ENCODE peak calls at places on chromosomes 16 and 17, in ten cellular contexts. D, C, T, M, F, E, Z, Y, X and S are unnamed samples.

GRCh38 chr16:19810817-19811731 is 73.6 kb downstream of the GPRC5B start:
- DNase-seq in Y (no peak), X (no peak), D (no peak), E (no peak), T (peak; percentile 98), C (no peak), F (no peak), Z (peak; percentile 96), M (no peak), S (no peak)

GRCh38 chr17:67026341-67026740 is 18.0 kb upstream of the CACNG1 start:
- DNase-seq in M (no peak), C (no peak), Z (no peak), T (no peak), Y (no peak), X (no peak), F (no peak), E (no peak), D (no peak), S (no peak)

GRCh38 chr17:7842380-7842949 is 8.4 kb downstream of the KDM6B start:
- DNase-seq in Y (peak; percentile 97), M (no peak), X (no peak), F (peak; percentile 73), C (peak; percentile 96), E (peak; percentile 85), D (peak; percentile 66), Z (peak; percentile 97), T (peak; percentile 61), S (peak; percentile 92)

GRCh38 chr17:27423651-27424050 is 32.6 kb upstream of the KSR1 start:
- DNase-seq in F (no peak), E (no peak), Z (peak; percentile 41), D (no peak), T (no peak), C (no peak), M (no peak), X (no peak), Y (no peak), S (peak; percentile 33)

GRCh38 chr17:45436625-45437460 is 4.2 kb upstream of the ARHGAP27 start:
- DNase-seq in T (no peak), D (no peak), E (no peak), C (no peak), F (no peak), Z (no peak), X (no peak), M (no peak), Y (no peak), S (no peak)

GRCh38 chr16:80273635-80274538 is 266.9 kb upstream of the DYNLRB2 start:
- DNase-seq in F (no peak), Y (no peak), C (no peak), M (no peak), Z (peak; percentile 75), T (no peak), E (no peak), D (no peak), X (no peak), S (no peak)

GRCh38 chr16:71408536-71408935 is 33.3 kb downstream of the TLE7 start:
- DNase-seq in X (no peak), Z (no peak), Y (no peak), T (no peak), M (no peak), D (no peak), C (no peak), E (no peak), F (no peak), S (no peak)

GRCh38 chr16:81071816-81072215 is 5.2 kb downstream of the C16orf46 start:
- DNase-seq in F (no peak), T (peak; percentile 76), D (no peak), X (no peak), M (no peak), Z (peak; percentile 67), C (no peak), Y (no peak), E (no peak), S (peak; percentile 8)

GRCh38 chr17:80339731-80340456 is 75.1 kb upstream of the ENDOV start:
- DNase-seq in D (no peak), Z (no peak), M (no peak), T (no peak), E (no peak), C (no peak), Y (no peak), F (no peak), X (no peak), S (no peak)

GRCh38 chr17:80464486-80464885 is 11.9 kb downstream of the NPTX1 start:
- DNase-seq in Y (no peak), T (no peak), D (no peak), M (no peak), E (no peak), F (no peak), C (no peak), Z (no peak), X (no peak), S (no peak)

GRCh38 chr16:69017036-69017783 is 88.2 kb upstream of the HAS3 start:
- DNase-seq in X (no peak), Y (no peak), F (no peak), E (no peak), T (peak; percentile 71), D (no peak), M (no peak), Z (peak; percentile 75), C (no peak), S (peak; percentile 8)

GRCh38 chr17:8056232-8056975 is 17.5 kb downstream of the ALOX15B start:
- DNase-seq in X (peak; percentile 66), Y (peak; percentile 59), F (peak; percentile 10), C (no peak), T (no peak), Z (peak; percentile 98), M (no peak), D (no peak), E (no peak), S (peak; percentile 71)

GRCh38 chr16:8888951-8889892 is 7.1 kb downstream of the LITAFD start:
- DNase-seq in X (no peak), Y (no peak), C (no peak), E (no peak), M (no peak), Z (no peak), T (no peak), D (no peak), F (no peak), S (no peak)

GRCh38 chr17:17108681-17109049 is 66.4 kb downstream of the MPRIP start:
- DNase-seq in F (peak; percentile 29), M (peak; percentile 73), D (peak; percentile 55), T (peak; percentile 12), C (no peak), E (no peak), Y (no peak), X (no peak), Z (no peak), S (no peak)

GRCh38 chr17:56733833-56734232 is 99.9 kb downstream of the C17orf67 start:
- DNase-seq in T (no peak), C (no peak), Z (no peak), F (no peak), Y (no peak), X (no peak), M (no peak), D (no peak), E (no peak), S (no peak)

GRCh38 chr16:9219811-9220210 is 128.4 kb downstream of the HAPSTR1 start:
- DNase-seq in D (no peak), F (no peak), T (no peak), X (no peak), Z (no peak), M (no peak), Y (no peak), E (no peak), C (no peak), S (no peak)

GRCh38 chr17:47707056-47707791 is 13.3 kb downstream of the TBKBP1 start:
- DNase-seq in Z (no peak), F (no peak), X (no peak), M (no peak), C (no peak), T (no peak), D (no peak), E (no peak), Y (no peak), S (no peak)

GRCh38 chr17:77592503-77592902 is 366.0 kb upstream of the TNRC6C start:
- DNase-seq in F (no peak), M (no peak), E (no peak), C (no peak), Z (no peak), D (no peak), X (no peak), Y (no peak), T (no peak), S (no peak)

GRCh38 chr17:52181842-52182241 is 23.3 kb upstream of the CA10 start:
- DNase-seq in Z (no peak), M (no peak), D (no peak), Y (no peak), E (no peak), T (no peak), X (no peak), F (no peak), C (no peak), S (no peak)